ENCODE peak calls at places on chromosome 17, in eight cellular contexts. K, M, X, L, Y, H, N and Z are unnamed samples.

GRCh38 chr17:16419929-16420271 is 4.5 kb downstream of the TRPV2 start:
- DNase-seq in K (no peak), M (peak), N (no peak), X (peak), Y (no peak), L (peak), H (no peak), Z (no peak)

GRCh38 chr17:7844292-7845154 is 10.3 kb upstream of the TMEM88 start:
- DNase-seq in N (peak), H (peak), X (peak), K (peak), M (peak), L (peak), Y (peak), Z (peak)

GRCh38 chr17:17035490-17035889 is 6.8 kb upstream of the MPRIP start:
- DNase-seq in K (no peak), X (no peak), N (no peak), L (no peak), Y (no peak), H (no peak), M (no peak), Z (no peak)

GRCh38 chr17:37446027-37446426 is 39.3 kb downstream of the TADA2A start:
- DNase-seq in N (no peak), H (no peak), X (no peak), M (no peak), K (no peak), L (no peak), Y (no peak), Z (no peak)

GRCh38 chr17:13421581-13421980 is 180.1 kb downstream of the HS3ST3A1 start:
- DNase-seq in X (no peak), N (no peak), M (no peak), K (no peak), H (no peak), L (no peak), Y (no peak), Z (no peak)

GRCh38 chr17:59764292-59764741 is 56.9 kb downstream of the VMP1 start:
- DNase-seq in X (no peak), N (no peak), Y (no peak), H (no peak), K (no peak), M (no peak), L (no peak), Z (no peak)

GRCh38 chr17:81388091-81388611 is 7.1 kb upstream of the BAHCC1 start:
- DNase-seq in K (no peak), L (no peak), H (no peak), Y (no peak), M (no peak), N (no peak), X (no peak), Z (no peak)

GRCh38 chr17:63685021-63685420 is 14.9 kb downstream of the LIMD2 start:
- DNase-seq in H (no peak), X (no peak), M (no peak), Y (no peak), L (peak), N (no peak), K (no peak), Z (no peak)

GRCh38 chr17:75720656-75721462 is at the start of gene ITGB4:
- DNase-seq in K (peak), L (peak), H (no peak), Y (peak), M (no peak), N (peak), X (peak), Z (peak)

GRCh38 chr17:49994085-49995054 is 654 bp downstream of the DLX3 start:
- DNase-seq in N (no peak), K (no peak), L (no peak), M (no peak), H (no peak), X (no peak), Y (no peak), Z (no peak)

GRCh38 chr17:7850118-7850504 is 4.8 kb upstream of the TMEM88 start:
- DNase-seq in Y (no peak), N (no peak), X (no peak), M (no peak), H (no peak), L (no peak), K (no peak), Z (no peak)

GRCh38 chr17:60135160-60135950 is 14.4 kb upstream of the CA4 start:
- DNase-seq in Y (peak), M (peak), L (peak), K (peak), X (peak), H (peak), N (peak), Z (peak)

GRCh38 chr17:30554839-30555751 is 77.9 kb downstream of the GOSR1 start:
- DNase-seq in M (no peak), N (no peak), X (no peak), K (no peak), H (peak), L (peak), Y (no peak), Z (peak)

GRCh38 chr17:68457168-68457538 is at the start of gene WIPI1:
- DNase-seq in M (no peak), X (no peak), N (peak), H (no peak), Y (no peak), K (no peak), L (peak), Z (no peak)